ENCODE peak calls at places on chromosomes 13 and 19, in seven cellular contexts. One of them, this sample, is unnamed.

GRCh38 chr19:41321600-41322270 is 11.8 kb downstream of the CCDC97 start:
- DNase-seq in tibial artery: no peak
- DNase-seq in upper lobe of right lung: no peak
- DNase-seq in fibroblast of lung: peak; percentile 73
- DNase-seq in uterus: peak; percentile 62
- DNase-seq in GM12878: no peak
- DNase-seq in mucosa of descending colon: no peak
- DNase-seq in this sample: peak; percentile 41

GRCh38 chr19:4897146-4897545 is 5.5 kb downstream of the ARRDC5 start:
- DNase-seq in mucosa of descending colon: no peak
- DNase-seq in uterus: no peak
- DNase-seq in upper lobe of right lung: no peak
- DNase-seq in tibial artery: no peak
- DNase-seq in fibroblast of lung: no peak
- DNase-seq in GM12878: no peak
- DNase-seq in this sample: no peak

GRCh38 chr19:41871573-41872383 is 5.3 kb upstream of the CD79A start:
- DNase-seq in upper lobe of right lung: no peak
- DNase-seq in mucosa of descending colon: peak; percentile 83
- DNase-seq in GM12878: peak; percentile 80
- DNase-seq in fibroblast of lung: no peak
- DNase-seq in uterus: no peak
- DNase-seq in tibial artery: no peak
- DNase-seq in this sample: peak; percentile 78

GRCh38 chr19:42154471-42155323 is 22.5 kb upstream of the POU2F2 start:
- DNase-seq in upper lobe of right lung: no peak
- DNase-seq in GM12878: no peak
- DNase-seq in tibial artery: no peak
- DNase-seq in uterus: no peak
- DNase-seq in mucosa of descending colon: no peak
- DNase-seq in fibroblast of lung: no peak
- DNase-seq in this sample: no peak

GRCh38 chr13:31150315-31150985 is 11.3 kb downstream of the HSPH1 start:
- DNase-seq in upper lobe of right lung: no peak
- DNase-seq in fibroblast of lung: no peak
- DNase-seq in GM12878: no peak
- DNase-seq in uterus: no peak
- DNase-seq in tibial artery: no peak
- DNase-seq in mucosa of descending colon: no peak
- DNase-seq in this sample: no peak

GRCh38 chr19:21482863-21483276 is 22.5 kb upstream of the ZNF429 start:
- DNase-seq in mucosa of descending colon: peak; percentile 58
- DNase-seq in upper lobe of right lung: peak; percentile 83
- DNase-seq in uterus: peak; percentile 64
- DNase-seq in GM12878: no peak
- DNase-seq in fibroblast of lung: peak; percentile 48
- DNase-seq in tibial artery: peak; percentile 89
- DNase-seq in this sample: peak; percentile 48

GRCh38 chr19:13841339-13842293 is 35.3 kb upstream of the NANOS3 start:
- DNase-seq in GM12878: no peak
- DNase-seq in mucosa of descending colon: peak; percentile 90
- DNase-seq in uterus: no peak
- DNase-seq in tibial artery: peak; percentile 86
- DNase-seq in upper lobe of right lung: peak; percentile 90
- DNase-seq in fibroblast of lung: no peak
- DNase-seq in this sample: peak; percentile 84

GRCh38 chr19:45137179-45137761 is 23.5 kb downstream of the NKPD1 start:
- DNase-seq in uterus: no peak
- DNase-seq in GM12878: peak; percentile 93
- DNase-seq in upper lobe of right lung: no peak
- DNase-seq in mucosa of descending colon: no peak
- DNase-seq in tibial artery: no peak
- DNase-seq in fibroblast of lung: no peak
- DNase-seq in this sample: peak; percentile 55

GRCh38 chr13:99218969-99219368 is 18.3 kb downstream of the UBAC2 start:
- DNase-seq in mucosa of descending colon: no peak
- DNase-seq in tibial artery: no peak
- DNase-seq in upper lobe of right lung: no peak
- DNase-seq in GM12878: peak; percentile 62
- DNase-seq in uterus: no peak
- DNase-seq in fibroblast of lung: no peak
- DNase-seq in this sample: peak; percentile 25

GRCh38 chr13:97977376-97977705 is 23.9 kb downstream of the IPO5 start:
- DNase-seq in mucosa of descending colon: no peak
- DNase-seq in fibroblast of lung: peak; percentile 28
- DNase-seq in GM12878: no peak
- DNase-seq in tibial artery: no peak
- DNase-seq in upper lobe of right lung: no peak
- DNase-seq in uterus: no peak
- DNase-seq in this sample: no peak

GRCh38 chr19:39946532-39946931 is 12.1 kb upstream of the FCGBP start:
- DNase-seq in fibroblast of lung: no peak
- DNase-seq in upper lobe of right lung: no peak
- DNase-seq in GM12878: no peak
- DNase-seq in mucosa of descending colon: no peak
- DNase-seq in tibial artery: no peak
- DNase-seq in uterus: no peak
- DNase-seq in this sample: no peak

GRCh38 chr13:46206138-46206537 is 5.6 kb upstream of the LRRC63 start:
- DNase-seq in uterus: no peak
- DNase-seq in mucosa of descending colon: no peak
- DNase-seq in GM12878: no peak
- DNase-seq in fibroblast of lung: no peak
- DNase-seq in upper lobe of right lung: no peak
- DNase-seq in tibial artery: no peak
- DNase-seq in this sample: no peak

GRCh38 chr19:3146677-3147100 is 10.9 kb downstream of the GNA15 start:
- DNase-seq in fibroblast of lung: no peak
- DNase-seq in GM12878: no peak
- DNase-seq in tibial artery: no peak
- DNase-seq in uterus: no peak
- DNase-seq in upper lobe of right lung: peak; percentile 78
- DNase-seq in mucosa of descending colon: peak; percentile 61
- DNase-seq in this sample: peak; percentile 30

GRCh38 chr19:55679343-55680257 is 4.6 kb downstream of the EPN1 start:
- DNase-seq in tibial artery: no peak
- DNase-seq in uterus: no peak
- DNase-seq in upper lobe of right lung: no peak
- DNase-seq in fibroblast of lung: no peak
- DNase-seq in GM12878: no peak
- DNase-seq in mucosa of descending colon: no peak
- DNase-seq in this sample: no peak

GRCh38 chr13:90918551-90918950 is 428.9 kb upstream of the MIR17HG start:
- DNase-seq in tibial artery: no peak
- DNase-seq in upper lobe of right lung: no peak
- DNase-seq in uterus: no peak
- DNase-seq in fibroblast of lung: peak; percentile 71
- DNase-seq in mucosa of descending colon: no peak
- DNase-seq in GM12878: no peak
- DNase-seq in this sample: no peak

GRCh38 chr13:33937373-33938087 is 119.6 kb downstream of the RFC3 start:
- DNase-seq in upper lobe of right lung: no peak
- DNase-seq in uterus: no peak
- DNase-seq in fibroblast of lung: no peak
- DNase-seq in GM12878: no peak
- DNase-seq in tibial artery: no peak
- DNase-seq in mucosa of descending colon: no peak
- DNase-seq in this sample: no peak

GRCh38 chr19:40640744-40641143 is 39.6 kb downstream of the LTBP4 start:
- DNase-seq in tibial artery: peak; percentile 83
- DNase-seq in fibroblast of lung: no peak
- DNase-seq in GM12878: no peak
- DNase-seq in uterus: no peak
- DNase-seq in mucosa of descending colon: no peak
- DNase-seq in upper lobe of right lung: no peak
- DNase-seq in this sample: no peak

GRCh38 chr13:99968521-99969367 is 2.8 kb downstream of the ZIC5 start:
- DNase-seq in upper lobe of right lung: no peak
- DNase-seq in GM12878: no peak
- DNase-seq in tibial artery: no peak
- DNase-seq in uterus: no peak
- DNase-seq in fibroblast of lung: no peak
- DNase-seq in mucosa of descending colon: peak; percentile 65
- DNase-seq in this sample: peak; percentile 45

GRCh38 chr13:94112731-94113130 is 366.8 kb downstream of the DCT start:
- DNase-seq in upper lobe of right lung: no peak
- DNase-seq in GM12878: no peak
- DNase-seq in tibial artery: no peak
- DNase-seq in uterus: no peak
- DNase-seq in mucosa of descending colon: no peak
- DNase-seq in fibroblast of lung: no peak
- DNase-seq in this sample: no peak

GRCh38 chr13:21898461-21898860 is 227.6 kb downstream of the FGF9 start:
- DNase-seq in GM12878: no peak
- DNase-seq in mucosa of descending colon: no peak
- DNase-seq in fibroblast of lung: no peak
- DNase-seq in tibial artery: no peak
- DNase-seq in upper lobe of right lung: no peak
- DNase-seq in uterus: no peak
- DNase-seq in this sample: no peak

GRCh38 chr13:50715402-50716146 is 127.9 kb downstream of the DLEU7 start:
- DNase-seq in fibroblast of lung: no peak
- DNase-seq in upper lobe of right lung: peak; percentile 78
- DNase-seq in tibial artery: peak; percentile 77
- DNase-seq in uterus: no peak
- DNase-seq in GM12878: no peak
- DNase-seq in mucosa of descending colon: peak; percentile 58
- DNase-seq in this sample: peak; percentile 23

GRCh38 chr13:39600766-39601165 is 2.2 kb downstream of the LHFPL6 start:
- DNase-seq in uterus: no peak
- DNase-seq in tibial artery: peak; percentile 80
- DNase-seq in GM12878: no peak
- DNase-seq in upper lobe of right lung: no peak
- DNase-seq in mucosa of descending colon: no peak
- DNase-seq in fibroblast of lung: no peak
- DNase-seq in this sample: no peak

GRCh38 chr13:112955271-112955937 is 13.6 kb upstream of the MCF2L start:
- DNase-seq in GM12878: no peak
- DNase-seq in uterus: no peak
- DNase-seq in mucosa of descending colon: no peak
- DNase-seq in upper lobe of right lung: no peak
- DNase-seq in tibial artery: peak; percentile 25
- DNase-seq in fibroblast of lung: no peak
- DNase-seq in this sample: peak; percentile 1
- TF ChIP-seq CTCF in GM12878: no peak
- TF ChIP-seq CTCF in uterus: no peak
- TF ChIP-seq CTCF in mucosa of descending colon: no peak
- TF ChIP-seq CTCF in upper lobe of right lung: no peak
- TF ChIP-seq CTCF in tibial artery: no peak
- TF ChIP-seq CTCF in fibroblast of lung: no peak
- TF ChIP-seq CTCF in this sample: no peak

GRCh38 chr19:16444273-16444597 is 27.5 kb downstream of the EPS15L1 start:
- DNase-seq in fibroblast of lung: no peak
- DNase-seq in mucosa of descending colon: no peak
- DNase-seq in tibial artery: no peak
- DNase-seq in GM12878: no peak
- DNase-seq in uterus: no peak
- DNase-seq in upper lobe of right lung: no peak
- DNase-seq in this sample: no peak

GRCh38 chr19:16449330-16449961 is 22.3 kb downstream of the EPS15L1 start:
- DNase-seq in upper lobe of right lung: no peak
- DNase-seq in uterus: no peak
- DNase-seq in mucosa of descending colon: no peak
- DNase-seq in fibroblast of lung: peak; percentile 13
- DNase-seq in GM12878: peak; percentile 95
- DNase-seq in tibial artery: no peak
- DNase-seq in this sample: no peak

GRCh38 chr19:16446108-16447014 is 25.4 kb downstream of the EPS15L1 start:
- DNase-seq in mucosa of descending colon: no peak
- DNase-seq in uterus: no peak
- DNase-seq in GM12878: peak; percentile 77
- DNase-seq in fibroblast of lung: no peak
- DNase-seq in upper lobe of right lung: no peak
- DNase-seq in tibial artery: no peak
- DNase-seq in this sample: no peak

GRCh38 chr19:16445238-16446107 is 26.3 kb downstream of the EPS15L1 start:
- DNase-seq in tibial artery: no peak
- DNase-seq in fibroblast of lung: peak; percentile 18
- DNase-seq in upper lobe of right lung: no peak
- DNase-seq in mucosa of descending colon: no peak
- DNase-seq in GM12878: peak; percentile 90
- DNase-seq in uterus: no peak
- DNase-seq in this sample: peak; percentile 27

DNA sequence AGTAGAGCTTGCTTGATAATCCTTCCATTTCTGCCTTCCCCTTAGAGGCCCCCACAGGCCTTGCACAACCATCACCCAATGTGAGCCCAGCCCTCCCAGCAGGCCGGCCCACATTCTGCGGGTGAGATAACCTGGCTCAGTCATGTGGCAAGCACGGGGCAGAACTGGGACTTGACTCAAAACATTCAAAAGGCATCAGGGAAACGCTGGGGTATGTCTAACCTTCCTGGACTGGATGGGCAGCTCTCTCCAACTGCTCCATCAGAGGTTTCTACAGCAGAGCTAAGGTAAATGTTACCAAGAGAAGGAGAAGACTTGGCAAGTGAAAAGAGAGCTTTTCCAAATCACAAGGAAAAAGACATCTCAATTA is 24.8 kb downstream of the EPS15L1 start:
- DNase-seq in upper lobe of right lung: peak; percentile 90
- DNase-seq in mucosa of descending colon: peak; percentile 79
- DNase-seq in uterus: peak; percentile 76
- DNase-seq in fibroblast of lung: peak; percentile 92
- DNase-seq in GM12878: peak; percentile 70
- DNase-seq in tibial artery: peak; percentile 92
- DNase-seq in this sample: peak; percentile 50
- H3K4me3 ChIP-seq in upper lobe of right lung: no peak overlapping the region
- H3K4me3 ChIP-seq in mucosa of descending colon: no peak overlapping the region
- H3K4me3 ChIP-seq in uterus: no peak overlapping the region
- H3K4me3 ChIP-seq in fibroblast of lung: peak overlapping the region; percentile 13
- H3K4me3 ChIP-seq in GM12878: peak overlapping the region; percentile 12
- H3K4me3 ChIP-seq in tibial artery: no peak overlapping the region
- H3K4me3 ChIP-seq in this sample: no peak overlapping the region

GRCh38 chr13:103557878-103558277 is 491.7 kb upstream of the SLC10A2 start:
- DNase-seq in uterus: no peak
- DNase-seq in upper lobe of right lung: no peak
- DNase-seq in mucosa of descending colon: no peak
- DNase-seq in GM12878: no peak
- DNase-seq in tibial artery: no peak
- DNase-seq in fibroblast of lung: no peak
- DNase-seq in this sample: no peak
- H3K9me3 ChIP-seq in uterus: no peaks in the 10 kb centered on the region
- H3K9me3 ChIP-seq in upper lobe of right lung: no peaks in the 10 kb centered on the region
- H3K9me3 ChIP-seq in mucosa of descending colon: no peaks in the 10 kb centered on the region
- H3K9me3 ChIP-seq in GM12878: no peaks in the 10 kb centered on the region
- H3K9me3 ChIP-seq in tibial artery: no peaks in the 10 kb centered on the region
- H3K9me3 ChIP-seq in fibroblast of lung: no peaks in the 10 kb centered on the region
- H3K9me3 ChIP-seq in this sample: no peaks in the 10 kb centered on the region

GRCh38 chr19:18589380-18590272 is 1.0 kb downstream of the REX1BD start:
- DNase-seq in tibial artery: peak; percentile 88
- DNase-seq in fibroblast of lung: peak; percentile 48
- DNase-seq in mucosa of descending colon: peak; percentile 86
- DNase-seq in uterus: peak; percentile 59
- DNase-seq in upper lobe of right lung: peak; percentile 90
- DNase-seq in GM12878: no peak
- DNase-seq in this sample: peak; percentile 77
- TF ChIP-seq CTCF in tibial artery: peak; percentile 50
- TF ChIP-seq CTCF in fibroblast of lung: no peak
- TF ChIP-seq CTCF in mucosa of descending colon: peak; percentile 36
- TF ChIP-seq CTCF in uterus: peak; percentile 35
- TF ChIP-seq CTCF in upper lobe of right lung: no peak
- TF ChIP-seq CTCF in GM12878: peak; percentile 11
- TF ChIP-seq CTCF in this sample: peak; percentile 33

GRCh38 chr19:480016-480855 is 16.1 kb upstream of the MADCAM1 start:
- DNase-seq in uterus: peak; percentile 50
- DNase-seq in fibroblast of lung: peak; percentile 42
- DNase-seq in tibial artery: peak; percentile 77
- DNase-seq in mucosa of descending colon: no peak
- DNase-seq in GM12878: no peak
- DNase-seq in upper lobe of right lung: peak; percentile 90
- DNase-seq in this sample: peak; percentile 77
- H3K4me3 ChIP-seq in uterus: no peak overlapping the region
- H3K4me3 ChIP-seq in fibroblast of lung: no peak overlapping the region
- H3K4me3 ChIP-seq in tibial artery: peak overlapping the region; percentile 10
- H3K4me3 ChIP-seq in mucosa of descending colon: no peak overlapping the region
- H3K4me3 ChIP-seq in GM12878: no peak overlapping the region
- H3K4me3 ChIP-seq in upper lobe of right lung: peak overlapping the region; percentile 38
- H3K4me3 ChIP-seq in this sample: no peak overlapping the region

This sample was measured in transverse colon.